ENCODE peak calls at places on chromosomes 3 and 15, in nine cellular contexts. P is prostate gland; B is activated CD4-positive, alpha-beta T cell treated with anti-CD3 and anti-CD28 coated beads for 48 hours; S is uterus; Y is HTR-8/SVneo; G is HS-27A; X is hippocampal formation; L is heart right ventricle; D is NB4. E is an unnamed sample.

GRCh38 chr3:112789787-112790186 is 56.9 kb downstream of the CD200R1L start:
- DNase-seq in P (no peak), X (no peak), S (no peak), B (no peak), Y (no peak), G (no peak), L (no peak), D (no peak), E (no peak)

GRCh38 chr15:66865622-66866611 is 163.9 kb downstream of the SMAD6 start:
- DNase-seq in P (no peak), X (peak; percentile 17), D (peak; percentile 51), G (no peak), B (no peak), L (no peak), S (no peak), Y (no peak), E (no peak)

GRCh38 chr3:109804697-109805096 is 467.4 kb upstream of the DPPA4 start:
- DNase-seq in L (no peak), G (no peak), Y (no peak), P (no peak), S (no peak), B (no peak), D (no peak), X (no peak), E (no peak)

GRCh38 chr3:136955813-136956212 is 2.0 kb upstream of the IL20RB start:
- DNase-seq in P (no peak), B (no peak), G (peak; percentile 68), L (no peak), D (no peak), S (no peak), X (no peak), Y (peak; percentile 35), E (peak; percentile 79)

GRCh38 chr3:58214484-58215316 is 3.9 kb upstream of the DNASE1L3 start:
- DNase-seq in P (no peak), G (no peak), X (peak; percentile 5), Y (no peak), B (peak; percentile 70), S (no peak), L (no peak), D (no peak), E (peak; percentile 39)

GRCh38 chr3:195907730-195908438 is 467 bp downstream of the TNK2 start:
- DNase-seq in D (peak; percentile 74), G (no peak), P (peak; percentile 77), S (no peak), Y (peak; percentile 12), X (peak; percentile 52), L (peak; percentile 43), B (peak; percentile 73), E (no peak)

GRCh38 chr15:63870403-63871209 is 36.9 kb upstream of the HERC1 start:
- DNase-seq in L (peak; percentile 77), S (no peak), G (peak; percentile 51), Y (peak; percentile 80), D (peak; percentile 64), X (no peak), P (no peak), B (no peak), E (peak; percentile 89)

GRCh38 chr3:126612464-126613205 is 42.3 kb downstream of the TXNRD3 start:
- DNase-seq in P (no peak), D (no peak), G (no peak), B (no peak), S (no peak), Y (no peak), X (no peak), L (no peak), E (no peak)

GRCh38 chr3:49157289-49157688 is 8.8 kb downstream of the CCDC71 start:
- DNase-seq in S (no peak), L (no peak), Y (no peak), P (no peak), X (no peak), B (no peak), D (no peak), G (no peak), E (no peak)

GRCh38 chr3:72844436-72844999 is 3.7 kb downstream of the SHQ1 start:
- DNase-seq in S (no peak), L (no peak), X (no peak), Y (no peak), G (no peak), P (no peak), B (peak; percentile 22), D (no peak), E (peak; percentile 13)

GRCh38 chr3:141960731-141961130 is 84.3 kb downstream of the ATP1B3 start:
- DNase-seq in B (no peak), X (no peak), G (no peak), P (no peak), D (no peak), Y (peak; percentile 42), L (no peak), S (no peak), E (peak; percentile 51)

GRCh38 chr3:120111898-120112297 is 17.7 kb upstream of the GSK3B start:
- DNase-seq in B (no peak), X (no peak), P (peak; percentile 45), Y (no peak), G (no peak), S (no peak), D (no peak), L (no peak), E (no peak)

GRCh38 chr3:90091557-90091956 is 984.1 kb downstream of the EPHA3 start:
- DNase-seq in S (no peak), X (no peak), G (peak; percentile 58), L (peak; percentile 17), Y (peak; percentile 14), D (peak; percentile 41), P (peak; percentile 4), B (no peak), E (peak; percentile 75)

GRCh38 chr3:191345334-191345733 is 15.0 kb upstream of the UTS2B start:
- DNase-seq in D (no peak), G (no peak), S (no peak), X (no peak), B (no peak), P (no peak), Y (no peak), L (no peak), E (no peak)

GRCh38 chr3:141486735-141487418 is at the start of gene RASA2:
- DNase-seq in S (peak; percentile 80), B (peak; percentile 69), L (peak; percentile 77), Y (peak; percentile 77), D (peak; percentile 82), G (no peak), P (peak; percentile 50), X (peak; percentile 75), E (peak; percentile 77)

GRCh38 chr15:25849431-25849921 is 13.7 kb downstream of the ATP10A start:
- DNase-seq in S (no peak), D (no peak), L (peak; percentile 69), G (no peak), X (no peak), Y (no peak), P (no peak), B (peak; percentile 42), E (peak; percentile 74)

GRCh38 chr3:154243353-154243752 is 80.9 kb downstream of the DHX36 start:
- DNase-seq in S (no peak), L (no peak), D (no peak), Y (no peak), G (no peak), B (no peak), P (no peak), X (no peak), E (peak; percentile 60)

GRCh38 chr15:101156509-101157159 is 95.2 kb downstream of the CHSY1 start:
- DNase-seq in D (peak; percentile 83), G (no peak), P (no peak), L (no peak), Y (no peak), B (no peak), S (no peak), X (no peak), E (no peak)

GRCh38 chr3:190990898-190991297 is 128.4 kb upstream of the GMNC start:
- DNase-seq in L (no peak), B (no peak), Y (no peak), D (no peak), G (no peak), X (no peak), P (no peak), S (no peak), E (no peak)

GRCh38 chr3:7867587-7867986 is 634.0 kb upstream of the LMCD1 start:
- DNase-seq in S (no peak), L (no peak), G (no peak), P (no peak), B (no peak), Y (no peak), X (no peak), D (no peak), E (no peak)

GRCh38 chr15:75171408-75171807 is 30.3 kb upstream of the C15orf39 start:
- DNase-seq in B (peak; percentile 29), G (no peak), D (peak; percentile 93), Y (no peak), L (no peak), S (no peak), P (no peak), X (no peak), E (peak; percentile 59)

GRCh38 chr3:24387000-24387399 is 107.7 kb downstream of the THRB start:
- DNase-seq in G (peak; percentile 81), D (no peak), X (no peak), S (no peak), Y (peak; percentile 17), B (no peak), L (no peak), P (no peak), E (no peak)

GRCh38 chr15:73081321-73081958 is 29.2 kb downstream of the NEO1 start:
- DNase-seq in P (peak; percentile 54), D (peak; percentile 50), Y (peak; percentile 31), X (no peak), B (no peak), S (no peak), L (peak; percentile 50), G (peak; percentile 42), E (peak; percentile 82)

GRCh38 chr3:111333642-111334041 is 208.4 kb upstream of the CD96 start:
- DNase-seq in B (no peak), G (peak; percentile 49), X (no peak), D (no peak), L (no peak), S (no peak), Y (no peak), P (no peak), E (no peak)

GRCh38 chr15:78093242-78094020 is 1.1 kb downstream of the SH2D7 start:
- DNase-seq in X (no peak), G (no peak), S (peak; percentile 18), P (no peak), D (no peak), B (no peak), Y (no peak), L (no peak), E (peak; percentile 90)

GRCh38 chr3:126782554-126782953 is 78.5 kb downstream of the CHCHD6 start:
- DNase-seq in D (no peak), B (no peak), P (no peak), S (no peak), G (peak; percentile 95), Y (peak; percentile 68), L (no peak), X (no peak), E (peak; percentile 82)

GRCh38 chr15:50879016-50879415 is 29.5 kb upstream of the AP4E1 start:
- DNase-seq in B (peak; percentile 39), L (no peak), P (no peak), S (no peak), D (no peak), G (no peak), Y (no peak), X (no peak), E (no peak)

GRCh38 chr3:71955549-71956373 is 170.8 kb upstream of the PROK2 start:
- DNase-seq in X (peak; percentile 76), Y (peak; percentile 69), S (peak; percentile 79), P (peak; percentile 67), L (peak; percentile 82), B (peak; percentile 49), G (peak; percentile 59), D (peak; percentile 50), E (peak; percentile 86)

GRCh38 chr3:101249512-101249911 is 70.9 kb downstream of the IMPG2 start:
- DNase-seq in B (no peak), D (no peak), L (no peak), S (no peak), G (no peak), P (no peak), Y (no peak), X (no peak), E (no peak)

GRCh38 chr3:60555704-60556340 is 695.4 kb downstream of the FHIT start:
- DNase-seq in P (no peak), S (no peak), B (no peak), G (no peak), L (no peak), D (no peak), X (no peak), Y (no peak), E (no peak)

GRCh38 chr15:39429898-39430357 is 151.0 kb upstream of the THBS1 start:
- DNase-seq in P (no peak), Y (peak; percentile 19), L (no peak), D (no peak), G (peak; percentile 40), X (no peak), S (no peak), B (no peak), E (peak; percentile 99)